ENCODE peak calls at places on chromosomes 5 and 9, in six cellular contexts. I is HepG2, W is SK-N-SH, H is K562, S is H1, C is GM12878. G is an unnamed sample.

GRCh38 chr5:59038169-59039002 is 455.5 kb downstream of the RAB3C start:
- DNase-seq in S (peak; percentile 71), C (no peak), H (no peak), I (no peak), W (no peak), G (peak; percentile 9)

GRCh38 chr9:118940477-118940876 is 428.8 kb downstream of the BRINP1 start:
- DNase-seq in C (no peak), H (no peak), I (no peak), W (no peak), S (no peak), G (no peak)

GRCh38 chr9:108568093-108568492 is 287.7 kb downstream of the ACTL7B start:
- DNase-seq in C (no peak), S (no peak), I (peak; percentile 61), W (no peak), H (no peak), G (no peak)

GRCh38 chr5:15560421-15560820 is 60.4 kb downstream of the FBXL7 start:
- DNase-seq in I (no peak), W (no peak), S (no peak), H (no peak), C (no peak), G (no peak)

GRCh38 chr5:141889282-141889871 is 11.2 kb upstream of the PCDH1 start:
- DNase-seq in H (peak; percentile 30), W (peak; percentile 38), C (no peak), I (no peak), S (no peak), G (no peak)

GRCh38 chr9:131942076-131942720 is 137.5 kb downstream of the MED27 start:
- DNase-seq in S (no peak), C (no peak), W (no peak), I (no peak), H (no peak), G (no peak)

GRCh38 chr9:109052416-109052815 is 39.1 kb upstream of the CTNNAL1 start:
- DNase-seq in H (no peak), S (no peak), C (no peak), W (no peak), I (no peak), G (no peak)

GRCh38 chr5:75734913-75735789 is 17.9 kb upstream of the POC5 start:
- DNase-seq in C (peak; percentile 5), S (peak; percentile 51), H (peak; percentile 22), W (peak; percentile 63), I (peak; percentile 43), G (no peak)

GRCh38 chr9:74742792-74743389 is 144.8 kb downstream of the TRPM6 start:
- DNase-seq in C (no peak), H (peak; percentile 12), W (peak; percentile 39), I (peak; percentile 2), S (no peak), G (peak; percentile 2)

GRCh38 chr9:121975801-121976277 is 117.3 kb downstream of the TTLL11 start:
- DNase-seq in I (peak; percentile 94), W (no peak), H (no peak), C (no peak), S (no peak), G (no peak)
- H3K27ac ChIP-seq in I (peak overlapping the region; percentile 56), W (no peak overlapping the region), H (no peak overlapping the region), C (no peak overlapping the region), S (no peak overlapping the region), G (no peak overlapping the region)

GRCh38 chr5:17180330-17180843 is 37.0 kb upstream of the BASP1 start:
- DNase-seq in I (no peak), S (no peak), C (no peak), H (no peak), W (no peak), G (no peak)

GRCh38 chr5:17178316-17178715 is 39.1 kb upstream of the BASP1 start:
- DNase-seq in C (no peak), S (no peak), I (no peak), H (no peak), W (no peak), G (no peak)

GRCh38 chr5:17182494-17182893 is 34.9 kb upstream of the BASP1 start:
- DNase-seq in W (no peak), I (no peak), C (no peak), H (no peak), S (no peak), G (no peak)

GRCh38 chr5:17182966-17183365 is 34.5 kb upstream of the BASP1 start:
- DNase-seq in W (no peak), H (no peak), C (no peak), S (no peak), I (no peak), G (no peak)

GRCh38 chr5:17180957-17181723 is 36.3 kb upstream of the BASP1 start:
- DNase-seq in C (no peak), W (peak; percentile 19), I (peak; percentile 13), S (no peak), H (no peak), G (no peak)
- TF ChIP-seq GABPA in C (no peak), W (peak; percentile 19), I (peak; percentile 25), S (no peak), H (no peak), G (no peak)

DNA sequence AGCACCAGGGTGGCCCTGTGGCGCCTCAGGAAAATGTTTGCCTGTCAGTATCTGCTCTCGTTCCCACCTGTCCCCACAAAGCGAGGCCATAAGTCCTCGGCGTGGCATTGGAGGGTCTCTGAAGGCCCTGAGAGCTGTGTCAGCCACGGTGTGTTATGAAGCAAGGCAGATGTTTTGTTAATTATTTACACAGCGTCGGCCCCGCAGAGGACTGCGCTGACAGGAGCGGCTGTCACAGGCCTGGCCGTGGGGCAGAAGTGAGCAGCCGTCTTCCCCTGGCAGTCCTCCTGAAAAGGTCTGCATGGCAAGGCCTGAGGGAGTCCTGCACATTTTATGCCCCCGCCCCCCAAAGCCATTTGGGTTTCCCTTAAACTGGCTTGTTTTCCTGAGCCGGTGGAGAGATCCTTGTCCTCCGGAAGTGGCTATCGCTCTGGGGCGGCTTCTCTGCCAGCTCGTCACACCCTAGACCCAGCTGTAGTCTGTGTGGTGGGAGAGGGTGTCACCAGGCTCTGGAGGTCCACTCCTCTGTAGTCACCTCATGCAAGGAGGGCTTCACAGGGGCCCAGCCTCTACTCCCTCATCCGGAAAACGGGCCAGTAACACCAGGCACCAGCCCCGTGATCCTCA is 6.2 kb downstream of the NEK6 start:
- DNase-seq in S (no peak), W (no peak), I (peak; percentile 65), H (no peak), C (no peak), G (no peak)
- H3K27ac ChIP-seq in S (no peak overlapping the region), W (no peak overlapping the region), I (peak overlapping the region; percentile 50), H (no peak overlapping the region), C (peak overlapping the region; percentile 88), G (no peak overlapping the region)

DNA sequence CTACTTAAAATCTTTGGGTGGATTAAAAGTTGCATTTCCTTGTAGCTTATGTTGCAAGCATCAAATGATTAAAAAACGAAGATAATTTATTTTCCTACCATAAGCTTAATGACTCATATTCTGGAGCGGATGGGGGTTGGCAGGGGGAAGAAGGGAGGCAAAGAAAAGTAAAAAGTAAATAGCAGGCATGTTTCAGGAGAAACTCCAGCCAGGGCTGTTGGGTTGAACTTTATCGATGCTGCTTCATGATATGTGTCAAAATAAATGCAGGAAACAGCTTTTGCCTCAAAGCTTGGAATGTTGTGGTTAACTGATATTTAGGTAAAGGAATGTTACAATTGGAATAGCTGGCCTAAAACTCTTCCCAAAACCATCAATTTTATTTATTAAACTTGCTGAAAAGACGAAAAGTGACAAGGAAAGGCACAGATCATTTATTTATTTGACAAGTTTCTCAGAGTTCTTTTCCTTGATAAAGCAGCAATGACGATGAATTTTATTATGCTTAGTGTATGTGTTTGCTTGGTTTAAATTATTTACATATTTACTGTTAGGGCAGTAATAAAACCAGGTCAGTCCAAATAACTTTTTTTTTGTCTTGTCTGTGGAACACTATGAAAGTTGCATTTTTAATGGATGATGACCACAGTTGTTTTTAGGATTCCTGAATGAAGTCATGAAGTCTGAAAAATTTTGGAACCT is 177.9 kb downstream of the PCSK1 start:
- DNase-seq in H (no peak), C (no peak), W (no peak), I (no peak), S (no peak), G (no peak)
- TF ChIP-seq GABPA in H (no peak), C (no peak), W (no peak), I (no peak), S (no peak), G (no peak)

DNA sequence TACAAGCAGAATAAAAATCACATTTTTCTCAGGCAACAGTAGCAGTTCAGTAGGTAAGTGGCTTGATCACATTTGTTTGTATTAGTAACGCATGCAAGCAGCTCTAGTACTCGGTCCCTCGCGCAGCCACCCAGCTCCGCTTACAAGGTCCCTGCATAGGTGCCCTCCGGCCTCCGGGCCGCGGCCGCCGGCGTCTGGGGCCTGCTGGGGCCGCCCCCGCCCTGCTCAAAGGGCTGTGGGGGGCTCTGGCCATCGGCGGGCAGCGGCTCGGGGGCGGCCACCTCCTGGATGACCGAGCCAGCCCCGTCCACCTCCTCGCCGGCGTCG is 50.2 kb upstream of the UBAC1 start:
- DNase-seq in H (no peak), I (no peak), S (no peak), C (no peak), W (no peak), G (no peak)
- H3K27ac ChIP-seq in H (no peak overlapping the region), I (peak overlapping the region; percentile 88), S (no peak overlapping the region), C (no peak overlapping the region), W (no peak overlapping the region), G (no peak overlapping the region)

DNA sequence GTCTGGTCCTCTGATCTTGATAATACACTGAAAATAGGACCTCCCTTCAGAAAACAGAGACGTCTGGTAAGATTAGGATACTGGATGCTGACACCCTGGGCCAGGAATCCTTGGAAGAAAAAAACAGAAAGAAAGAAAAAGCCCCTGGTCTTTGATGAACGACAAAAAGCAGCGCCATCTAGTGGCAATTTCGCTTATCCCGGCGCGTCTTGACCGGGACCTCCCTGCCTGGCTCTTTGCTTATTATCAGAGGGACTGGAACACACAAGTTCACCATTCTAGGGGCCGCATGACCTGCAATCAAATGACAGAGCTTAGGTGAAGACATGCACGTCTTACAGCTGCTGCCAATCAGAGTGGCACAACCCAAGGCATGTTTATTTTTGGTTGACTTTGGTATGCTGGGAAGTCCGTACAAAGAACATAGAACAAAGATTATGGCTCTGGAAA is 114.9 kb upstream of the NFIB start:
- DNase-seq in S (peak; percentile 92), C (no peak), H (peak; percentile 50), W (peak; percentile 53), I (peak; percentile 25), G (peak; percentile 13)
- TF ChIP-seq GABPA in S (no peak), C (no peak), H (no peak), W (no peak), I (no peak), G (no peak)

GRCh38 chr5:119274767-119275130 is 81.1 kb upstream of the TNFAIP8 start:
- DNase-seq in C (no peak), S (no peak), I (no peak), H (no peak), W (no peak), G (no peak)
- H3K27ac ChIP-seq in C (peak overlapping the region; percentile 77), S (no peak overlapping the region), I (no peak overlapping the region), H (no peak overlapping the region), W (no peak overlapping the region), G (peak overlapping the region; percentile 98)